ENCODE peak calls at places on chromosomes 6 and 20, in four cellular contexts. One of them, this sample, is unnamed.

GRCh38 chr6:1716845-1717244 is 107.1 kb downstream of the FOXC1 start:
- DNase-seq in naive thymus-derived CD4-positive, alpha-beta T cell: no peak
- DNase-seq in substantia nigra: no peak
- DNase-seq in psoas muscle: no peak
- DNase-seq in this sample: no peak

GRCh38 chr6:43798688-43799444 is 28.9 kb downstream of the VEGFA start:
- DNase-seq in naive thymus-derived CD4-positive, alpha-beta T cell: no peak
- DNase-seq in substantia nigra: no peak
- DNase-seq in psoas muscle: peak; percentile 95
- DNase-seq in this sample: no peak

GRCh38 chr6:100426241-100426640 is 38.5 kb downstream of the SIM1 start:
- DNase-seq in naive thymus-derived CD4-positive, alpha-beta T cell: no peak
- DNase-seq in substantia nigra: no peak
- DNase-seq in psoas muscle: no peak
- DNase-seq in this sample: no peak

GRCh38 chr6:42264146-42264851 is 46.6 kb upstream of the MRPS10 start:
- DNase-seq in naive thymus-derived CD4-positive, alpha-beta T cell: no peak
- DNase-seq in substantia nigra: no peak
- DNase-seq in psoas muscle: no peak
- DNase-seq in this sample: no peak

GRCh38 chr6:105896821-105897095 is 189.4 kb upstream of the PRDM1 start:
- DNase-seq in naive thymus-derived CD4-positive, alpha-beta T cell: no peak
- DNase-seq in substantia nigra: no peak
- DNase-seq in psoas muscle: no peak
- DNase-seq in this sample: no peak

GRCh38 chr6:49806145-49806544 is 19.1 kb upstream of the PGK2 start:
- DNase-seq in naive thymus-derived CD4-positive, alpha-beta T cell: no peak
- DNase-seq in substantia nigra: no peak
- DNase-seq in psoas muscle: no peak
- DNase-seq in this sample: no peak

GRCh38 chr6:137291441-137291840 is 72.3 kb upstream of the IFNGR1 start:
- DNase-seq in naive thymus-derived CD4-positive, alpha-beta T cell: no peak
- DNase-seq in substantia nigra: peak; percentile 14
- DNase-seq in psoas muscle: no peak
- DNase-seq in this sample: no peak

GRCh38 chr6:26118999-26119398 is 31.8 kb downstream of the HFE start:
- DNase-seq in naive thymus-derived CD4-positive, alpha-beta T cell: no peak
- DNase-seq in substantia nigra: no peak
- DNase-seq in psoas muscle: no peak
- DNase-seq in this sample: no peak

GRCh38 chr6:96279084-96279483 is 242.5 kb upstream of the UFL1 start:
- DNase-seq in naive thymus-derived CD4-positive, alpha-beta T cell: no peak
- DNase-seq in substantia nigra: no peak
- DNase-seq in psoas muscle: no peak
- DNase-seq in this sample: no peak

GRCh38 chr6:149545754-149546471 is at the start of gene PPIL4:
- DNase-seq in naive thymus-derived CD4-positive, alpha-beta T cell: peak; percentile 97
- DNase-seq in substantia nigra: peak; percentile 97
- DNase-seq in psoas muscle: peak; percentile 99
- DNase-seq in this sample: peak; percentile 98

GRCh38 chr6:8392569-8392968 is 42.8 kb downstream of the SLC35B3 start:
- DNase-seq in naive thymus-derived CD4-positive, alpha-beta T cell: peak; percentile 24
- DNase-seq in substantia nigra: no peak
- DNase-seq in psoas muscle: no peak
- DNase-seq in this sample: no peak

GRCh38 chr6:16711551-16712249 is 49.6 kb downstream of the ATXN1 start:
- DNase-seq in naive thymus-derived CD4-positive, alpha-beta T cell: no peak
- DNase-seq in substantia nigra: no peak
- DNase-seq in psoas muscle: no peak
- DNase-seq in this sample: peak; percentile 44

GRCh38 chr6:135258970-135259369 is 77.9 kb downstream of the MYB start:
- DNase-seq in naive thymus-derived CD4-positive, alpha-beta T cell: no peak
- DNase-seq in substantia nigra: no peak
- DNase-seq in psoas muscle: no peak
- DNase-seq in this sample: no peak

GRCh38 chr6:217048-217659 is 75.1 kb upstream of the DUSP22 start:
- DNase-seq in naive thymus-derived CD4-positive, alpha-beta T cell: no peak
- DNase-seq in substantia nigra: no peak
- DNase-seq in psoas muscle: no peak
- DNase-seq in this sample: no peak

GRCh38 chr6:23316131-23316530 is 746.8 kb downstream of the HDGFL1 start:
- DNase-seq in naive thymus-derived CD4-positive, alpha-beta T cell: no peak
- DNase-seq in substantia nigra: no peak
- DNase-seq in psoas muscle: no peak
- DNase-seq in this sample: no peak

GRCh38 chr6:57069920-57070331 is 20.1 kb upstream of the ZNF451 start:
- DNase-seq in naive thymus-derived CD4-positive, alpha-beta T cell: no peak
- DNase-seq in substantia nigra: no peak
- DNase-seq in psoas muscle: no peak
- DNase-seq in this sample: no peak

GRCh38 chr20:31497838-31498540 is 16.3 kb upstream of the HM13 start:
- DNase-seq in naive thymus-derived CD4-positive, alpha-beta T cell: no peak
- DNase-seq in substantia nigra: no peak
- DNase-seq in psoas muscle: peak; percentile 70
- DNase-seq in this sample: no peak

GRCh38 chr6:86937219-86938079 is at the start of gene HTR1E:
- DNase-seq in naive thymus-derived CD4-positive, alpha-beta T cell: no peak
- DNase-seq in substantia nigra: peak; percentile 63
- DNase-seq in psoas muscle: peak; percentile 52
- DNase-seq in this sample: no peak

GRCh38 chr6:45845546-45845945 is 170.1 kb downstream of the CLIC5 start:
- DNase-seq in naive thymus-derived CD4-positive, alpha-beta T cell: no peak
- DNase-seq in substantia nigra: no peak
- DNase-seq in psoas muscle: no peak
- DNase-seq in this sample: no peak

GRCh38 chr6:4180653-4181255 is 45.4 kb upstream of the ECI2 start:
- DNase-seq in naive thymus-derived CD4-positive, alpha-beta T cell: no peak
- DNase-seq in substantia nigra: no peak
- DNase-seq in psoas muscle: no peak
- DNase-seq in this sample: no peak

GRCh38 chr20:23049201-23049932 is at the start of gene THBD:
- DNase-seq in naive thymus-derived CD4-positive, alpha-beta T cell: no peak
- DNase-seq in substantia nigra: peak; percentile 32
- DNase-seq in psoas muscle: peak; percentile 93
- DNase-seq in this sample: no peak

GRCh38 chr6:36546958-36547645 is at the start of gene STK38:
- DNase-seq in naive thymus-derived CD4-positive, alpha-beta T cell: peak; percentile 86
- DNase-seq in substantia nigra: peak; percentile 91
- DNase-seq in psoas muscle: peak; percentile 97
- DNase-seq in this sample: peak; percentile 94

GRCh38 chr6:164097557-164098398 is 683.3 kb downstream of the QKI start:
- DNase-seq in naive thymus-derived CD4-positive, alpha-beta T cell: no peak
- DNase-seq in substantia nigra: no peak
- DNase-seq in psoas muscle: peak; percentile 50
- DNase-seq in this sample: no peak

GRCh38 chr20:63698739-63699465 is 2.5 kb downstream of the TNFRSF6B start:
- DNase-seq in naive thymus-derived CD4-positive, alpha-beta T cell: no peak
- DNase-seq in substantia nigra: no peak
- DNase-seq in psoas muscle: peak; percentile 83
- DNase-seq in this sample: no peak

GRCh38 chr6:27146706-27147507 is 100.6 kb upstream of the PRSS16 start:
- DNase-seq in naive thymus-derived CD4-positive, alpha-beta T cell: peak; percentile 92
- DNase-seq in substantia nigra: peak; percentile 51
- DNase-seq in psoas muscle: peak; percentile 81
- DNase-seq in this sample: peak; percentile 70

GRCh38 chr6:157530126-157530525 is 149.1 kb downstream of the ZDHHC14 start:
- DNase-seq in naive thymus-derived CD4-positive, alpha-beta T cell: no peak
- DNase-seq in substantia nigra: no peak
- DNase-seq in psoas muscle: no peak
- DNase-seq in this sample: no peak

GRCh38 chr6:157532963-157533362 is 152.0 kb downstream of the ZDHHC14 start:
- DNase-seq in naive thymus-derived CD4-positive, alpha-beta T cell: no peak
- DNase-seq in substantia nigra: no peak
- DNase-seq in psoas muscle: no peak
- DNase-seq in this sample: no peak

GRCh38 chr6:157531986-157532365 is 151.0 kb downstream of the ZDHHC14 start:
- DNase-seq in naive thymus-derived CD4-positive, alpha-beta T cell: no peak
- DNase-seq in substantia nigra: no peak
- DNase-seq in psoas muscle: no peak
- DNase-seq in this sample: no peak

GRCh38 chr6:157530724-157531168 is 149.8 kb downstream of the ZDHHC14 start:
- DNase-seq in naive thymus-derived CD4-positive, alpha-beta T cell: no peak
- DNase-seq in substantia nigra: no peak
- DNase-seq in psoas muscle: no peak
- DNase-seq in this sample: no peak

GRCh38 chr6:157531169-157531985 is 150.4 kb downstream of the ZDHHC14 start:
- DNase-seq in naive thymus-derived CD4-positive, alpha-beta T cell: no peak
- DNase-seq in substantia nigra: no peak
- DNase-seq in psoas muscle: peak; percentile 91
- DNase-seq in this sample: no peak
- H3K27ac ChIP-seq in naive thymus-derived CD4-positive, alpha-beta T cell: no peak overlapping the region
- H3K27ac ChIP-seq in substantia nigra: no peak overlapping the region
- H3K27ac ChIP-seq in psoas muscle: peak overlapping the region; percentile 72
- H3K27ac ChIP-seq in this sample: no peak overlapping the region

GRCh38 chr20:57679113-57679512 is 30.7 kb downstream of the PMEPA1 start:
- DNase-seq in naive thymus-derived CD4-positive, alpha-beta T cell: no peak
- DNase-seq in substantia nigra: no peak
- DNase-seq in psoas muscle: no peak
- DNase-seq in this sample: no peak
- H3K27ac ChIP-seq in naive thymus-derived CD4-positive, alpha-beta T cell: no peak overlapping the region
- H3K27ac ChIP-seq in substantia nigra: no peak overlapping the region
- H3K27ac ChIP-seq in psoas muscle: no peak overlapping the region
- H3K27ac ChIP-seq in this sample: no peak overlapping the region

DNA sequence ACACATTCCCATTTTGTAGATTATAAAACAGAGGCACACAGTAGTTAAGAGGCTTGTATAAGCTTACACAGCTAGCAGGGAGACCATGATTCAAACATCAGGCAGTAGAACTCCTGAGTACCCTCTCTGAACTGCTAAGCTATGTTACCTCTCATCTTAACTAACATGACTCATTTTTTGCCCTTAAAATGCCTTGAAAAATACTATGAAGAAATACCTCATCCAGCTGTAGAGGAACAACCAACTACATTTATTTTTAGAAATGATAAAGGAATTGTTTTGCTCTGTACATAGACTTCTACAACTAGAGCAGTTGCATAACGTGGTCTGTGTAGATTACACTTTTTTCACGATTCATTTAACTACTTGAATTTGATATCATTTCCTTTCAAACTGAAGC is 102.1 kb downstream of the FLRT3 start:
- DNase-seq in naive thymus-derived CD4-positive, alpha-beta T cell: no peak
- DNase-seq in substantia nigra: no peak
- DNase-seq in psoas muscle: no peak
- DNase-seq in this sample: no peak
- H3K27ac ChIP-seq in naive thymus-derived CD4-positive, alpha-beta T cell: no peak overlapping the region
- H3K27ac ChIP-seq in substantia nigra: no peak overlapping the region
- H3K27ac ChIP-seq in psoas muscle: no peak overlapping the region
- H3K27ac ChIP-seq in this sample: no peak overlapping the region

DNA sequence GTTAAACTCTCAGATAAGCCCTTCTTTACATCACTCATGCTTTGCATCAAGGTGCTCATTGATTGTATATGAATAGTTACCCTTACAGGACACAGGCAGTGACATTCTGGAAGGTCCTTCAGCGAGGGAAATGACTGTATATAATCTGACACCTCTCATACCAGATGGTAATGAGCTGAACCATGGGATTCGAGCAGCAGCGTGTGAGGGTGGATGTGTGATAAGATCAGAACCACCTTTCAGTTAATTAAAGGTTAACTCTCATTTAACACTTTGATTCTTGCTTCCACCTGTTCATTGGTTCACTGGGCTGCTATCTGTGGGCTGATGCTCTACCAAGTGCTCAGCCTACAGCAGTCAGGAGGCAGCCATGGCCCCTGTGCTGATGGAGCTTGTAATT is 24.2 kb downstream of the NEDD9 start:
- DNase-seq in naive thymus-derived CD4-positive, alpha-beta T cell: no peak
- DNase-seq in substantia nigra: no peak
- DNase-seq in psoas muscle: no peak
- DNase-seq in this sample: no peak
- H3K27ac ChIP-seq in naive thymus-derived CD4-positive, alpha-beta T cell: no peak overlapping the region
- H3K27ac ChIP-seq in substantia nigra: no peak overlapping the region
- H3K27ac ChIP-seq in psoas muscle: peak overlapping the region; percentile 60
- H3K27ac ChIP-seq in this sample: no peak overlapping the region

DNA sequence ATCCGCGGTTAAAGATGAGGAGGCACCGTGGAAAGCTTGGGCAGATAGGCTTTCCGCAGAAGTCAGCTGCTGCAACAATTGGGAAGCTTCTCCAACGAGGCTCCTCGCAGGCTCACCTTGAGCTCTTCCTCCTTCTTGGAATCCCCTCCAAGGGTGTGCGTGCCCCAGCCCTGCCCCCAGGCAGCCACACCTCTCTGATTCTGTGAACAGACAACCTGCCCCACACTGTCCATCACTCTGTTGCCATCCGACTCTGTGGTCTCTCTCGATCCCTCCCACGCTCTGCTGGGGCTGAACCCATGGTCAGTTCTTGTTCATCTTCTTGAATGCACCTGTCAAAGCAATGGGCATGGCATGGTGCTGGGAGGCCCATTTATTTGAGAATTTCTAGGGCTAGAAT is 31.5 kb downstream of the PACSIN1 start:
- DNase-seq in naive thymus-derived CD4-positive, alpha-beta T cell: no peak
- DNase-seq in substantia nigra: no peak
- DNase-seq in psoas muscle: peak; percentile 12
- DNase-seq in this sample: no peak
- H3K27ac ChIP-seq in naive thymus-derived CD4-positive, alpha-beta T cell: no peak overlapping the region
- H3K27ac ChIP-seq in substantia nigra: no peak overlapping the region
- H3K27ac ChIP-seq in psoas muscle: no peak overlapping the region
- H3K27ac ChIP-seq in this sample: no peak overlapping the region

This sample was measured in CD8-positive, alpha-beta memory T cell.